ENCODE peak calls at places on chromosomes 12 and 14, in seven cellular contexts. D is adrenal gland, P is pancreas, U is stomach, W is uterus, L is PC-9, B is HCT116. H is an unnamed sample. For H3K4me1, the result is how much of the 10 kb centered on the place peaks cover.

GRCh38 chr12:44464180-44464579 is 411.9 kb downstream of the NELL2 start:
- DNase-seq in W (no peak), L (no peak), U (no peak), B (no peak), P (no peak), D (no peak), H (no peak)

GRCh38 chr14:53054457-53054856 is 98.7 kb downstream of the DDHD1 start:
- DNase-seq in P (no peak), B (no peak), D (no peak), U (no peak), L (no peak), W (no peak), H (peak)

GRCh38 chr12:53004582-53004981 is 1.7 kb upstream of the EIF4B start:
- DNase-seq in U (no peak), B (no peak), W (no peak), D (no peak), L (no peak), P (no peak), H (peak)

GRCh38 chr12:6949063-6949594 is 2.0 kb upstream of the PTPN6 start:
- DNase-seq in W (no peak), P (no peak), B (no peak), D (no peak), L (no peak), U (no peak), H (no peak)

GRCh38 chr14:99133563-99134332 is 138.2 kb downstream of the BCL11B start:
- DNase-seq in B (no peak), L (no peak), W (peak), U (peak), D (no peak), P (no peak), H (peak)

GRCh38 chr12:75585309-75585708 is 73.9 kb upstream of the KRR1 start:
- DNase-seq in B (peak), W (no peak), D (no peak), U (no peak), P (no peak), L (peak), H (peak)

GRCh38 chr12:88723219-88723618 is 142.9 kb upstream of the KITLG start:
- DNase-seq in W (no peak), L (no peak), U (no peak), P (no peak), D (no peak), B (no peak), H (peak)

GRCh38 chr12:6538420-6539275 is 4.3 kb downstream of the GAPDH start:
- DNase-seq in W (no peak), P (no peak), B (no peak), U (no peak), L (no peak), D (no peak), H (peak)

GRCh38 chr14:68172216-68172615 is 352.6 kb downstream of the RAD51B start:
- DNase-seq in W (no peak), B (no peak), D (no peak), P (no peak), U (no peak), L (peak), H (no peak)

GRCh38 chr12:15558915-15559528 is 230.2 kb downstream of the EPS8 start:
- DNase-seq in L (no peak), U (no peak), D (no peak), P (no peak), W (no peak), B (no peak), H (peak)

GRCh38 chr12:132922676-132923075 is 33.4 kb downstream of the ZNF605 start:
- DNase-seq in L (no peak), B (no peak), W (no peak), U (no peak), D (no peak), P (no peak), H (no peak)

GRCh38 chr14:99253890-99254289 is 18.1 kb downstream of the BCL11B start:
- DNase-seq in W (no peak), P (no peak), D (no peak), L (no peak), B (no peak), U (no peak), H (no peak)

GRCh38 chr12:32140867-32141266 is 34.2 kb downstream of the BICD1 start:
- DNase-seq in W (no peak), D (no peak), B (no peak), U (no peak), L (no peak), P (no peak), H (no peak)

GRCh38 chr12:56631790-56632700 is 1.9 kb upstream of the BAZ2A start:
- DNase-seq in B (no peak), D (peak), W (peak), L (peak), U (peak), P (peak), H (no peak)

GRCh38 chr14:78974691-78975090 is 804.5 kb downstream of the NRXN3 start:
- DNase-seq in P (no peak), U (no peak), L (peak), B (no peak), D (no peak), W (no peak), H (peak)

GRCh38 chr14:92783813-92784431 is 10.2 kb upstream of the GOLGA5 start:
- DNase-seq in D (no peak), B (peak), U (no peak), P (peak), W (peak), L (peak), H (no peak)

GRCh38 chr12:69583203-69583602 is 2.1 kb upstream of the CCT2 start:
- DNase-seq in B (no peak), W (no peak), D (no peak), P (no peak), U (no peak), L (no peak), H (peak)

GRCh38 chr12:68447807-68448138 is 115.6 kb upstream of the MDM1 start:
- DNase-seq in B (no peak), W (no peak), P (no peak), D (no peak), L (no peak), U (no peak), H (no peak)

GRCh38 chr12:68449196-68449595 is 117.0 kb upstream of the MDM1 start:
- DNase-seq in P (no peak), B (no peak), L (no peak), U (no peak), W (no peak), D (no peak), H (no peak)

GRCh38 chr12:68445836-68446235 is 113.7 kb upstream of the MDM1 start:
- DNase-seq in U (no peak), D (no peak), P (no peak), W (no peak), B (no peak), L (no peak), H (no peak)

GRCh38 chr12:68446379-68446778 is 114.2 kb upstream of the MDM1 start:
- DNase-seq in D (no peak), B (no peak), P (no peak), W (no peak), U (no peak), L (no peak), H (no peak)

DNA sequence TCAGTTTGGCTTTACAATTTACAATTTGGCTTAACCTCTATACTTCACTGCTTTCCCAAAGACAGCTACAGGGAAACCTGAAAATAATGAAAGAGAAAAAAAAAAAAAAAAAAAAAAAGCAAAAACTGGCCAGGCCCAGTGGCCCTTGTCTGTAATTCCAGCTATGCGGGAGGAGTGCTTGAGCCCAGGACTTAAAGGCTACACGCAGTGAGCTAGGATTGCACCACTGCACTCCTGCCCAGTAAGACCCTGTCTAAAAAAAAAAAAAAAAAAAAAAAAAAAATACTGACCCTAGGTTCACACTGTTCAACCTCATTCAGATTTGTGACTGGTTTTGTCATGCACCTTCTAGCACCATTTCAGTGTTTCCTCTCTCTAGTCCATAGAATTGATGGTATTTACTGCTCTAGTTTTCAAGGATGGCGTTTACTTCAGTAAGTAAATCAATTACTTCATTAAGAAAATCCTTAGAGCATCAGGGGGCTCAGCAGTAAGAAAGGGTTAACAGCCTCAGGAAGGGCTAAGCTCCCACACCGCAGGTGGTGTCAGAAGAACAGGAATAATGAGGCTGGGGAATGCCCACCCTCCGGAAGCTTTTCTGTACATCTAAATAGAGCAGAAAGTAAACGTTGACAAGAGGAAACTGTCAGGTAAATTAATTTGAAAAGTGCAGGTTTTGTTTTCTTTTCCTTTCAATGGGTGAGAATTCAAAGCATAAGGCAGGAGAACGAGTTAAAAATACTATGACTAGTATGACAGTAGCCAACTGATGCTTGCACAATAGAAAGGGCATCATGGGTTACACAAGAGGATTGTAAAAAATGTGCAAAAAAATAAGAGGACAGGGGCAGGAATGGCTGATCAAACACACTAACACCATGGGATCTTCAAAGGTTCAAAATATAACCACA is 115.0 kb upstream of the MDM1 start:
- DNase-seq in D (no peak), W (no peak), B (no peak), L (no peak), U (no peak), P (no peak), H (no peak)
- H3K4me1 ChIP-seq in D (under half), W (under half), B (under half), L (under half), U (under half), P (under half), H (under half)

GRCh38 chr12:42786400-42786799 is 196.9 kb upstream of the PRICKLE1 start:
- DNase-seq in P (no peak), L (no peak), B (no peak), W (no peak), U (no peak), D (no peak), H (no peak)

GRCh38 chr12:42791399-42791798 is 201.9 kb upstream of the PRICKLE1 start:
- DNase-seq in W (no peak), D (no peak), P (no peak), B (no peak), L (no peak), U (no peak), H (no peak)

GRCh38 chr12:42790761-42791151 is 201.2 kb upstream of the PRICKLE1 start:
- DNase-seq in W (no peak), D (no peak), B (peak), U (no peak), P (no peak), L (peak), H (peak)

GRCh38 chr12:42792265-42792664 is 202.7 kb upstream of the PRICKLE1 start:
- DNase-seq in W (no peak), D (no peak), P (no peak), L (no peak), B (no peak), U (no peak), H (no peak)

GRCh38 chr12:42789808-42790760 is 200.5 kb upstream of the PRICKLE1 start:
- DNase-seq in W (no peak), P (no peak), U (no peak), L (no peak), D (no peak), B (peak), H (no peak)
- H3K27ac ChIP-seq in W (no peak), P (peak), U (no peak), L (peak), D (no peak), B (no peak), H (no peak)

DNA sequence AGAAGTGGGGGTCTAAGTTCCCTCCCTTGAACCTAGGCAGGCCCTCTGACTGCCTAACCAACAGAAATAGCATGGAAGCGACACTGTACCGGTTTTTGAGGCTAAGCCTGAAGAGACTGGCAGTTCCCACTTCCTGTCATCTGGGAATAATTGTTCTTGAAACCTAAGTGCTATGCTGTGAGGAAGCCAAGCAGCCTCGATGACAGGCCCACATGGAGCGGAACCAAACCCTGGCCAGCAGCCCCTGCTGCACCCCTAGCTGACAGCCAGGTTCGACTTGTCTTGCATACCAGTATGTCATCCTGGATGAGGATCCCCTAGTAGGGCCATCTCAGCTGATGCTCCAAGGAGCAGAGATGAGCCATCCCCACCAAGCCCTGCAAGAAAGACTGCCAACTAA is 6.4 kb upstream of the GPR68 start:
- DNase-seq in B (no peak), L (no peak), D (no peak), P (no peak), W (no peak), U (no peak), H (no peak)
- H3K4me1 ChIP-seq in B (under half), L (under half), D (under half), P (under half), W (under half), U (under half), H (under half)

DNA sequence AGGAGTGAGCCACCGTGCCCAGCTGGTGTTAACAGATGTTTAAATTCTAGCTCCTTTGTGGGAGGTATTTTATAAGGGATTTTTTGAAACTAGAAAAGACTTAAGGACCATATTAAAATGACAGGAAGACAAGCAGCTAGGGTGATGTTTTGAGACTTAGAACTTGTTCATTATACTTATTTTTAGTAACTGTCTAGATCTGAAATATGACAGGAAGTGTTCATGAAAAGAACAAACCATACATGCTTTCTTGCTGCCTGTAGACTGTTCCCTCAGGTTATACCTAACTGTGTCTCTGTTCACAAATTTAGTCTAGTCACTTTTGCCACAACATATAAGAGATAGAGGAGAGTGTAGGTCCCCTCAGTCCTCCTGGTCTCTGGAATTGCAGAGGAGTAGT is 36.9 kb upstream of the KCNH3 start:
- DNase-seq in U (no peak), L (no peak), B (no peak), P (no peak), D (no peak), W (no peak), H (no peak)
- H3K27ac ChIP-seq in U (no peak), L (no peak), B (peak), P (no peak), D (no peak), W (no peak), H (peak)